ENCODE peak calls at places on chromosomes 12 and 14, in nine cellular contexts. Y is upper lobe of right lung, F is BE2C, C is left ventricle myocardium inferior, W is fibroblast of the aortic adventitia, S is HCT116, Z is breast epithelium, O is stomach, Q is A673. T is an unnamed sample.

GRCh38 chr12:113678222-113678621 is 206.6 kb upstream of the LHX5 start:
- DNase-seq in Y (no peak), F (no peak), C (no peak), W (no peak), S (no peak), Z (no peak), O (no peak), Q (no peak), T (no peak)

GRCh38 chr14:22796087-22796707 is 19.0 kb downstream of the SLC7A7 start:
- DNase-seq in Y (no peak), F (no peak), C (no peak), W (no peak), S (no peak), Z (no peak), O (no peak), Q (no peak), T (no peak)

GRCh38 chr14:20742132-20742531 is 3.6 kb upstream of the EDDM3A start:
- DNase-seq in Y (no peak), F (no peak), C (no peak), W (no peak), S (no peak), Z (no peak), O (no peak), Q (no peak), T (no peak)

GRCh38 chr14:89445252-89445973 is 28.4 kb upstream of the FOXN3 start:
- DNase-seq in Y (no peak), F (peak), C (no peak), W (no peak), S (no peak), Z (no peak), O (no peak), Q (no peak), T (no peak)

GRCh38 chr12:57521475-57522018 is 1.1 kb upstream of the MBD6 start:
- DNase-seq in Y (peak), F (peak), C (peak), W (no peak), S (no peak), Z (no peak), O (peak), Q (no peak), T (no peak)

GRCh38 chr12:117686911-117687377 is 281.8 kb downstream of the KSR2 start:
- DNase-seq in Y (no peak), F (peak), C (no peak), W (no peak), S (peak), Z (no peak), O (no peak), Q (peak), T (no peak)

GRCh38 chr12:10196210-10196609 is 16.5 kb upstream of the GABARAPL1 start:
- DNase-seq in Y (no peak), F (no peak), C (no peak), W (no peak), S (no peak), Z (no peak), O (no peak), Q (no peak), T (no peak)

GRCh38 chr14:25349269-25349668 is 299.3 kb upstream of the STXBP6 start:
- DNase-seq in Y (no peak), F (no peak), C (no peak), W (peak), S (no peak), Z (no peak), O (no peak), Q (no peak), T (no peak)

GRCh38 chr12:63955831-63956685 is 111.6 kb downstream of the SRGAP1 start:
- DNase-seq in Y (no peak), F (no peak), C (no peak), W (peak), S (no peak), Z (no peak), O (no peak), Q (no peak), T (no peak)

GRCh38 chr14:95095991-95096390 is 61.3 kb downstream of the DICER1 start:
- DNase-seq in Y (no peak), F (no peak), C (no peak), W (no peak), S (no peak), Z (no peak), O (no peak), Q (peak), T (no peak)

GRCh38 chr12:116194935-116195431 is 82.5 kb downstream of the MED13L start:
- DNase-seq in Y (no peak), F (no peak), C (no peak), W (no peak), S (no peak), Z (no peak), O (no peak), Q (no peak), T (no peak)

GRCh38 chr14:45072121-45072520 is 11.8 kb upstream of the PRPF39 start:
- DNase-seq in Y (no peak), F (no peak), C (no peak), W (no peak), S (no peak), Z (no peak), O (no peak), Q (no peak), T (no peak)

DNA sequence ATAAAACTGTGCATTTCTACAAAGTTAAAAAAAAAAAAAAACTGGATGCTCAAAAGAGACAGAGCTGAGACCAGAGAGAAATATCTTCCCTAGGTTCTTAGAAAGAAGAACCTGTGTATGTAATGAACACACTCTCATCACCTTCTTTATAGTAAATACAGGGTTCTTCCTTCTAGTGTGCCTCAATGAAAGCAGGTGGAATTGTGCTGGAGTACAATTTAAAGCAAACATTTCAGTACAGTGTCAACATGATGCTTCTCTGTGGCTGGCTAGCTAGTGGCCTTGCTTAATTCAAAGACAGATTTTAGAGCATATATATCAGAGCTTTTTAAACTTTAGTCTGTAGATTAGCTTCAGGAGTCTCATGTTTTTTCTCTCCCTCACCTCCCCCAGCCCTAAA is 249.8 kb upstream of the ARHGAP5 start:
- DNase-seq in Y (no peak), F (no peak), C (no peak), W (no peak), S (no peak), Z (no peak), O (no peak), Q (no peak), T (peak)
- H3K4me3 ChIP-seq in Y (no peak), F (no peak), C (no peak), W (no peak), S (no peak), Z (no peak), O (no peak), Q (no peak), T (no peak)

DNA sequence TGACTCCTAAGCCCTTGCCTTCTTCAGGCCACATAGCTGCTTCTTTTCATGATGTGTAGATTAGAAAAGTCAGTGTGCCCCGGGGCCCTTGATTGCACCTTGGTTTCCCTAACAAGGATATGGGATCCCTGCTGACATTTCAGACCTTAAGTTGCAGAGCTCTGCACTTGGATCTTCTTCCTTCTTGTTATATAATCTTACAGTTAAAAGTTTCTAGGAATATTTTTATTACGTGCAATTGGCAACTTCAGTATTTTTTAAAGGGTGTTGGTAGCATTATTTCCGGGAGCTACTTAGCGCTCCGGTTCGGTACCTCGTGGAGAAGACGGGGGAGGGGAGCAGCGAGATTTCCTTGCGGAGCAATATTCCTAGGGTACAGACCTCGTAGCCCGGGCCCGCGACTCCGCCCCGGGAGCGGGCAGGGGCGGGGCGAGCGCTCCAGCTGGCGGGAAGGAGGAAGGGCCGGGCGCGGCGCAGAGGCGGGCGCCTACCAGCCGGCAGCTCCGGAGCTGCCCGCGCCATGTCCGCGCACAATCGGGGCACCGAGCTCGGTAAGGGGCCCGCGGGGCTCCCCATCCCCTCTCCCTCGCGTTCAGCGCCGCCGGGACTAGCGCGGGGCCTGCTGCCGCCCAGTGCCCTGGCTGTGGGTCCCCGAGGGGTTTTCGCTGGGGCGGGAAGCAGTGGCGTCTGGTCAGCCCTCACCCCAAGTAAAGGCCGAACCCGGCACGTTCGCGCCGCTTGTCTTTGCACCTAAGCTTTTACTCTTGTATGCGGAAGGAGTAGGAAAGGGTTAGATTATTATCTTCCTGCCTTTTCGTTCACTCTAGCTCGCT is at the start of gene DERA:
- DNase-seq in Y (peak), F (peak), C (peak), W (peak), S (peak), Z (peak), O (peak), Q (peak), T (peak)
- TF ChIP-seq CTCF in Y (no peak), F (no peak), C (peak), W (no peak), S (no peak), Z (no peak), O (no peak), Q (no peak), T (no peak)

DNA sequence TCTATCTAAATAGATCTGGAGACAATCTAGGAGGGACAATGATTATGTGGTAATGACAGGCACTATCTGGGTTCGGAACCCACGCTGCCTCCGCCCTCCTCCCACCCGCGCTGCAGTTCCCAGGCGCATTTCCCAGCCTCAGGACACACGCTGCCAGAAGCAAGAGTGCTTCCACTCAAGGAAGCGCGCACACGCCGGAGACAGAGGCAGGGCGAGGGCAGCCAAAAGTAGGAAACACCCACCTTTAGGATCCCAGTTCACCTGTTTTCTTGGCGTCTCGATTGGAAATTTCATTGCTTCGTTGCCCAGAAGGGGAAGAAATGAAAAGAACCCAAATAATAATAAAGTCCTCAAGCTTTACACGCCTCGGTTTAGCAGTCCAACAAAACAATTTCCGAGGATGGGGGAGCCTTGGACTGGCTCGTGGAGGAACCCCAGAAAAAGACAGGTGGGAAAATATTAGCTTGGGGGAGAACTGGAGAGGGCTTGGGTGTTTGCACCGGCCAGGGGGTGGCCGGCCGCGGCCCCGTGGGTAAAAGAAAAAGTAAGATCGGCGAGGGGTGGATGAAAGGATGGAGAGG is 474 bp downstream of the KCNK10 start:
- DNase-seq in Y (no peak), F (no peak), C (no peak), W (peak), S (no peak), Z (no peak), O (no peak), Q (no peak), T (no peak)
- H3K4me3 ChIP-seq in Y (no peak), F (peak), C (peak), W (no peak), S (no peak), Z (peak), O (peak), Q (peak), T (no peak)

DNA sequence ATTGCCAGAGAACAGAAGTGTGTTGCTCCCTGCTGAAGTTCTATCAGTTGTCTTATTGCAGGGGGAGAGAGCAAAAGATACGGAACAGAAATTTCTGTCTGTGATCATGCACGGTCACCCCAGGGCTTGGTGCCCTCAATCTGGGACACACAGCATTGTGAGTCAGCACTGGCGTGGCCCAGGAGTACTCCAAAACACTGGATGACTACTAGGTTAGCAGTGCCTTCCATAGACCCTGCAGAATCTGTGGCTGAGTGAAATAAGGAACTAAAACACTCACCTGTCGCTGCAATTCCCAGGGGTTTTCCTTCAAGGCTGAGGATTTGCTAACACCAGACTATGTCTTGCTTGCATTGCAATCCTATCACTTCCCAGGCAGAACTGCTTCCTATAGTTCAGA is 165.5 kb downstream of the ANO6 start:
- DNase-seq in Y (no peak), F (no peak), C (no peak), W (no peak), S (no peak), Z (no peak), O (no peak), Q (no peak), T (no peak)
- TF ChIP-seq CTCF in Y (no peak), F (no peak), C (no peak), W (no peak), S (no peak), Z (no peak), O (no peak), Q (no peak), T (no peak)

DNA sequence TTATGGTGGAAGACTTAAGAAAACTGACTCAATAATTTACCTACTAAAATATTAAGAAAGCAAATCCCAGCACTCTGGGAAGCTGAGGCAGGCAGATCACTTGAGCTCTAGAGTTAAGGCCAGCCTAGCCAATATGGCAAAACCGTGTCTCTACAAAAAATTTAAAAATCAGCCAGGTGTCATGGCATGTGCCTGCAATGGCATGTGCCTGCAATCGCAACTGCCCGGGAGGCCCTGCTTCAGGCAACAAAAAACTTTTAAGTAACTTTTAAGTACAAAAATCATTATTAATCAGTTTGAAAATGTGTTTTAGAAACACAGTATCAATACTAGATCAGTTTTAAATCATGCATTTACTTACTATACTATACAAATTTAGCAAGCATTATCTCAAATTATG is 17.5 kb downstream of the C2CD5 start:
- DNase-seq in Y (no peak), F (no peak), C (no peak), W (no peak), S (no peak), Z (no peak), O (no peak), Q (no peak), T (no peak)
- H3K4me3 ChIP-seq in Y (no peak), F (no peak), C (no peak), W (no peak), S (no peak), Z (no peak), O (no peak), Q (no peak), T (no peak)

GRCh38 chr12:104306376-104306775 is 2.8 kb downstream of the EID3 start:
- DNase-seq in Y (no peak), F (no peak), C (no peak), W (no peak), S (no peak), Z (no peak), O (no peak), Q (no peak), T (no peak)

GRCh38 chr12:104304261-104305004 is 894 bp downstream of the EID3 start:
- DNase-seq in Y (no peak), F (no peak), C (no peak), W (peak), S (no peak), Z (no peak), O (no peak), Q (no peak), T (no peak)

GRCh38 chr12:104303538-104304151 is at the start of gene EID3:
- DNase-seq in Y (peak), F (no peak), C (peak), W (peak), S (no peak), Z (peak), O (peak), Q (peak), T (no peak)

GRCh38 chr12:104306943-104307654 is 3.6 kb downstream of the EID3 start:
- DNase-seq in Y (no peak), F (no peak), C (no peak), W (no peak), S (no peak), Z (no peak), O (no peak), Q (peak), T (no peak)

DNA sequence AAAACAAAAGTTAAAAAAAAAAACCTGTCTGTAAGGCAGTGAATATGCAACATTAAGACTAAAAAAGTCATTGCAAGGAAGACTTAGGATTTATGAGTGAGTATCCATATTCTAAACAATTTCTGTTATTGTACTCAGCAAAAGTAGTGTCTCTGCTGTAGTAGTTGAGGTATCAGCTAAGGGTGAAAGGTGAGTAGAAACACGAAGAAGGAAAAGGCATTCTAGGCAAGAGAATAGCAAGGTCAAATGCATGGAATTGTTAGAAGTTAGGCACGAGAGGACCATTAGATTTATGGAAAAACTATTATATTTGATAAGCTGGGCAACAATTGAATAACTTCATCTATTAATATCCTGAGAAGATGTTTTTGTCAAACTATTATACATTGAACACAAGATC is 1.8 kb downstream of the EID3 start:
- DNase-seq in Y (no peak), F (no peak), C (no peak), W (no peak), S (no peak), Z (no peak), O (no peak), Q (no peak), T (no peak)
- TF ChIP-seq CTCF in Y (no peak), F (no peak), C (no peak), W (no peak), S (no peak), Z (no peak), O (no peak), Q (no peak), T (no peak)

GRCh38 chr14:103097994-103098957 is 3.8 kb downstream of the EXOC3L4 start:
- DNase-seq in Y (no peak), F (no peak), C (no peak), W (no peak), S (no peak), Z (no peak), O (no peak), Q (no peak), T (no peak)

GRCh38 chr14:103100281-103101121 is 6.0 kb downstream of the EXOC3L4 start:
- DNase-seq in Y (no peak), F (no peak), C (no peak), W (no peak), S (no peak), Z (no peak), O (no peak), Q (no peak), T (no peak)

GRCh38 chr14:103099733-103100280 is 5.3 kb downstream of the EXOC3L4 start:
- DNase-seq in Y (no peak), F (no peak), C (no peak), W (no peak), S (no peak), Z (no peak), O (no peak), Q (no peak), T (no peak)

GRCh38 chr14:103097244-103097993 is 2.9 kb downstream of the EXOC3L4 start:
- DNase-seq in Y (no peak), F (no peak), C (no peak), W (no peak), S (no peak), Z (no peak), O (no peak), Q (no peak), T (no peak)

DNA sequence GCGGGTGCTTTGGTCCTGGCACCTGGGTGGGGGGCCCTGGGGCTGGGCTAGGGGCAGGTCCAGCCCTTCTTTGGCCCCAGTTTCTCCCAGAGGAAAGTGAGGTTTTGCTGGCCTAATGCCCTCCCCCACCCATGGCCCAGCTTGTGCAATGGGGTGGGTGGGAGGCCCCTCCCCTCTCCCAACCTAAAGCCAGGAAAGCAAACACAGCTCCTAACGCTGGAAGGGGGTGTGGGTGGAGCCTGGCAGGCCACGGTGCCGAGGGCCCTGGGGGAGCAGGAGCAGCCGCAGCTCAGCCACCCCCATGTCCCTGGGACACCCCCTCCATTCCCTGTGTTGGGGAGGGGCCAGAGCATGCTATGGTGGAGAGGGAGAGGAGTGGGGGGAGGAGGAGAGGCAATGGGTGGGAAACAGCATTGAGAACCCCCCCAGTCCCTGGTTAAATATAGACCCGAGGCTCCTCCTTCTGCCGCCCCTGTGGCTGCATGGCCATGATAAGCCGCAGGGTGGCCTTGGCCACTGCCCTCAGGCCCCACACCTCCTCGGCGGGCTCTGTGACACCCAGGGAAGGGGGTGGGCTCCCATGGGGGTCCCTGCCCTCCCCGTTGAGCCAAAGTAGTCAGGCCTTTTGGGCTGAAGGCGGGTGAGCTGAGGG is 4.7 kb downstream of the EXOC3L4 start:
- DNase-seq in Y (no peak), F (no peak), C (no peak), W (no peak), S (no peak), Z (no peak), O (peak), Q (no peak), T (no peak)
- H3K4me3 ChIP-seq in Y (no peak), F (no peak), C (no peak), W (no peak), S (no peak), Z (no peak), O (no peak), Q (no peak), T (no peak)